ENCODE peak calls at places on chromosomes 12 and 14, in ten cellular contexts. K is epithelial cell of esophagus, G is BE2C, Z is cardiac muscle cell, V is left ventricle myocardium inferior, Q is WERI-Rb-1, D is fibroblast of pulmonary artery, Y is cardiac fibroblast, P is fibroblast of mammary gland, E is transverse colon. U is an unnamed sample.

GRCh38 chr14:103867523-103867953 is 20.2 kb upstream of the PPP1R13B start:
- DNase-seq in E (peak; percentile 38), G (peak; percentile 84), Y (peak; percentile 36), Q (no peak), K (peak; percentile 84), V (peak; percentile 77), Z (peak; percentile 38), D (no peak), P (no peak), U (no peak)

GRCh38 chr12:53781218-53781801 is 29.5 kb upstream of the CISTR start:
- DNase-seq in Y (no peak), D (no peak), V (no peak), E (no peak), Q (peak; percentile 44), Z (no peak), P (no peak), K (peak; percentile 18), G (no peak), U (no peak)

GRCh38 chr12:111578971-111579340 is 20.2 kb downstream of the ATXN2 start:
- DNase-seq in K (no peak), V (no peak), Q (no peak), Z (no peak), Y (no peak), E (no peak), D (no peak), G (no peak), P (no peak), U (no peak)

GRCh38 chr14:99884834-99885648 is 91.8 kb downstream of the EML1 start:
- DNase-seq in G (peak; percentile 46), Q (no peak), Z (peak; percentile 71), K (peak; percentile 70), P (peak; percentile 76), D (peak; percentile 83), V (no peak), E (no peak), Y (peak; percentile 80), U (no peak)

GRCh38 chr12:53966385-53967133 is 6.4 kb upstream of the HOXC11 start:
- DNase-seq in E (no peak), Z (no peak), G (no peak), Q (no peak), K (no peak), P (no peak), D (no peak), V (no peak), Y (no peak), U (no peak)

GRCh38 chr14:97977711-97978261 is 1180.6 kb downstream of the VRK1 start:
- DNase-seq in E (peak; percentile 75), V (peak; percentile 79), P (peak; percentile 6), D (peak; percentile 2), K (peak; percentile 68), G (peak; percentile 86), Z (no peak), Q (no peak), Y (peak; percentile 5), U (no peak)

GRCh38 chr12:95633049-95633545 is 81.8 kb upstream of the USP44 start:
- DNase-seq in D (peak; percentile 77), Z (no peak), E (peak; percentile 81), Q (no peak), Y (peak; percentile 78), K (peak; percentile 100), P (peak; percentile 90), V (no peak), G (peak; percentile 29), U (no peak)

GRCh38 chr12:24850486-24850885 is 98.4 kb downstream of the BCAT1 start:
- DNase-seq in G (no peak), D (no peak), K (no peak), V (no peak), P (no peak), Q (no peak), Z (no peak), E (no peak), Y (no peak), U (no peak)

GRCh38 chr12:6360080-6360571 is 15.2 kb downstream of the SCNN1A start:
- DNase-seq in K (no peak), V (no peak), Z (no peak), E (peak; percentile 75), G (no peak), Y (no peak), Q (no peak), P (no peak), D (no peak), U (no peak)

GRCh38 chr14:104690861-104691455 is 1.5 kb downstream of the INF2 start:
- DNase-seq in D (no peak), Y (no peak), Q (no peak), Z (no peak), K (no peak), V (no peak), G (no peak), E (no peak), P (no peak), U (no peak)

GRCh38 chr12:75208851-75209781 is 523 bp downstream of the KCNC2 start:
- DNase-seq in V (no peak), E (no peak), Z (peak; percentile 82), P (peak; percentile 21), K (peak; percentile 55), Y (peak; percentile 22), G (no peak), Q (peak; percentile 59), D (peak; percentile 43), U (peak; percentile 71)

GRCh38 chr12:72792889-72793288 is 520.7 kb downstream of the TRHDE start:
- DNase-seq in G (no peak), P (no peak), Z (no peak), V (no peak), K (no peak), Y (no peak), D (no peak), Q (no peak), E (no peak), U (no peak)

GRCh38 chr12:27233814-27234213 is 10.3 kb upstream of the STK38L start:
- DNase-seq in P (no peak), G (peak; percentile 21), E (no peak), Q (no peak), V (no peak), Y (no peak), D (no peak), K (no peak), Z (no peak), U (no peak)

GRCh38 chr14:64937176-64937820 is 5.2 kb downstream of the GPX2 start:
- DNase-seq in P (peak; percentile 8), D (peak; percentile 42), Q (no peak), K (no peak), V (peak; percentile 29), G (no peak), E (no peak), Z (no peak), Y (peak; percentile 51), U (no peak)

GRCh38 chr14:76920572-76921175 is 94.5 kb downstream of the LRRC74A start:
- DNase-seq in Q (no peak), P (peak; percentile 31), Y (peak; percentile 71), E (no peak), D (peak; percentile 49), K (no peak), Z (no peak), V (no peak), G (peak; percentile 97), U (no peak)

GRCh38 chr12:4202918-4203317 is 70.6 kb upstream of the CCND2 start:
- DNase-seq in Q (no peak), D (no peak), P (no peak), Z (no peak), E (no peak), V (no peak), G (no peak), K (no peak), Y (no peak), U (no peak)

GRCh38 chr12:57751432-57751787 is 700 bp downstream of the CDK4 start:
- DNase-seq in Y (no peak), Q (no peak), V (no peak), P (no peak), K (no peak), G (no peak), D (no peak), Z (no peak), E (no peak), U (no peak)

GRCh38 chr14:99572173-99572999 is 31.6 kb downstream of the CCDC85C start:
- DNase-seq in D (no peak), P (no peak), K (no peak), G (peak; percentile 70), Q (peak; percentile 97), Y (no peak), V (no peak), E (peak; percentile 61), Z (peak; percentile 47), U (no peak)

GRCh38 chr12:53613821-53614220 is 12.4 kb downstream of the ATF7 start:
- DNase-seq in V (no peak), P (peak; percentile 57), Y (peak; percentile 31), Q (no peak), G (no peak), Z (no peak), K (peak; percentile 90), D (no peak), E (no peak), U (no peak)

GRCh38 chr14:106083082-106083481 is 556.7 kb downstream of the TMEM121 start:
- DNase-seq in Q (no peak), K (peak; percentile 24), G (no peak), P (no peak), Z (no peak), Y (no peak), E (no peak), D (no peak), V (no peak), U (no peak)

GRCh38 chr12:121090576-121091125 is 42.0 kb upstream of the P2RX7 start:
- DNase-seq in Q (no peak), D (no peak), Y (no peak), P (no peak), G (no peak), K (no peak), V (no peak), E (no peak), Z (peak; percentile 30), U (no peak)

GRCh38 chr12:92145731-92146496 is at the start of gene BTG1:
- DNase-seq in P (peak; percentile 100), D (peak; percentile 100), Z (peak; percentile 100), G (peak; percentile 98), Q (peak; percentile 99), Y (peak; percentile 100), E (peak; percentile 100), V (peak; percentile 98), K (peak; percentile 100), U (peak; percentile 98)
- TF ChIP-seq CTCF in P (no peak), D (no peak), Z (no peak), G (no peak), Q (no peak), Y (no peak), E (no peak), V (no peak), K (no peak), U (no peak)

GRCh38 chr12:116354534-116354933 is 77.0 kb upstream of the MED13L start:
- DNase-seq in P (no peak), Q (no peak), V (no peak), K (no peak), Z (no peak), E (no peak), Y (no peak), D (no peak), G (no peak), U (no peak)
- TF ChIP-seq CTCF in P (no peak), Q (no peak), V (no peak), K (no peak), Z (no peak), E (no peak), Y (no peak), D (no peak), G (no peak), U (no peak)

GRCh38 chr12:69096669-69097364 is 142.6 kb upstream of the CPSF6 start:
- DNase-seq in Z (no peak), G (no peak), V (no peak), Y (peak; percentile 20), Q (no peak), P (peak; percentile 18), D (peak; percentile 62), E (no peak), K (peak; percentile 31), U (no peak)
- TF ChIP-seq CTCF in Z (no peak), G (no peak), V (no peak), Y (no peak), Q (no peak), P (no peak), D (no peak), E (no peak), K (no peak), U (no peak)

GRCh38 chr12:63844391-63845341 is at the start of gene SRGAP1:
- DNase-seq in Q (peak; percentile 58), K (peak; percentile 56), G (peak; percentile 81), V (peak; percentile 75), D (peak; percentile 91), Z (peak; percentile 63), Y (peak; percentile 93), P (peak; percentile 74), E (peak; percentile 62), U (peak; percentile 41)
- TF ChIP-seq CTCF in Q (no peak), K (no peak), G (peak; percentile 15), V (no peak), D (peak; percentile 37), Z (peak; percentile 30), Y (peak; percentile 10), P (peak; percentile 7), E (no peak), U (no peak)

U was measured in progenitor cell of endocrine pancreas.